ENCODE peak calls at places on chromosomes 4 and X, in six cellular contexts. H is IMR-90, J is cardiac muscle cell, I is fibroblast of mammary gland, F is AG10803, E is ovary. P is an unnamed sample.

GRCh38 chr4:150971901-150972300 is 43.2 kb downstream of the LRBA start:
- DNase-seq in H (no peak), J (peak; percentile 2), I (no peak), F (no peak), E (no peak), P (no peak)

GRCh38 chr4:77854431-77855111 is 8.1 kb upstream of the MRPL1 start:
- DNase-seq in H (no peak), J (peak; percentile 22), I (no peak), F (no peak), E (no peak), P (no peak)

GRCh38 chr4:179605196-179605595 is 2163.0 kb upstream of the AGA start:
- DNase-seq in H (peak; percentile 92), J (peak; percentile 2), I (peak; percentile 59), F (no peak), E (no peak), P (peak; percentile 6)

GRCh38 chr4:129783596-129783995 is 687.6 kb downstream of the C4orf33 start:
- DNase-seq in H (no peak), J (no peak), I (no peak), F (no peak), E (no peak), P (no peak)

GRCh38 chrX:109347618-109348017 is 134.3 kb downstream of the GUCY2F start:
- DNase-seq in H (peak; percentile 17), J (peak; percentile 86), I (peak; percentile 39), F (peak; percentile 85), E (no peak), P (peak; percentile 35)

GRCh38 chrX:21735038-21735752 is 22.7 kb downstream of the SMPX start:
- DNase-seq in H (peak; percentile 70), J (no peak), I (peak; percentile 66), F (peak; percentile 69), E (no peak), P (no peak)

GRCh38 chrX:152405561-152405960 is 45.6 kb downstream of the GABRA3 start:
- DNase-seq in H (no peak), J (no peak), I (no peak), F (no peak), E (no peak), P (no peak)

GRCh38 chr4:169716677-169717076 is 41.1 kb downstream of the HPF1 start:
- DNase-seq in H (peak; percentile 44), J (no peak), I (peak; percentile 26), F (no peak), E (no peak), P (no peak)

GRCh38 chrX:36407886-36408285 is 488.4 kb downstream of the CFAP47 start:
- DNase-seq in H (no peak), J (no peak), I (no peak), F (no peak), E (no peak), P (no peak)

GRCh38 chrX:16002185-16002584 is 121.2 kb upstream of the GRPR start:
- DNase-seq in H (no peak), J (peak; percentile 7), I (no peak), F (no peak), E (no peak), P (no peak)

GRCh38 chr4:152508386-152508785 is 27.5 kb downstream of the FBXW7 start:
- DNase-seq in H (no peak), J (no peak), I (no peak), F (no peak), E (no peak), P (no peak)

GRCh38 chr4:73409012-73409862 is 5.2 kb downstream of the ALB start:
- DNase-seq in H (no peak), J (no peak), I (no peak), F (no peak), E (no peak), P (no peak)

GRCh38 chr4:180751009-180751408 is 1492.2 kb upstream of the TENM3 start:
- DNase-seq in H (peak; percentile 81), J (peak; percentile 1), I (peak; percentile 11), F (no peak), E (no peak), P (no peak)

GRCh38 chr4:15336410-15337184 is 91.2 kb upstream of the C1QTNF7 start:
- DNase-seq in H (peak; percentile 92), J (peak; percentile 63), I (peak; percentile 89), F (peak; percentile 72), E (no peak), P (peak; percentile 89)

GRCh38 chrX:54633641-54634040 is 103.6 kb downstream of the GNL3L start:
- DNase-seq in H (peak; percentile 28), J (peak; percentile 81), I (peak; percentile 12), F (peak; percentile 24), E (no peak), P (peak; percentile 5)

GRCh38 chr4:39530682-39531081 is 3.4 kb upstream of the UGDH start:
- DNase-seq in H (no peak), J (no peak), I (no peak), F (no peak), E (no peak), P (no peak)

GRCh38 chr4:112348488-112349158 is 51.5 kb downstream of the ALPK1 start:
- DNase-seq in H (peak; percentile 84), J (peak; percentile 82), I (peak; percentile 73), F (peak; percentile 86), E (no peak), P (peak; percentile 87)

GRCh38 chr4:80024335-80024734 is 48.7 kb downstream of the ANTXR2 start:
- DNase-seq in H (no peak), J (no peak), I (no peak), F (no peak), E (no peak), P (no peak)

GRCh38 chr4:113327513-113327912 is 278.1 kb downstream of the ANK2 start:
- DNase-seq in H (peak; percentile 19), J (peak; percentile 7), I (peak; percentile 70), F (peak; percentile 37), E (no peak), P (peak; percentile 73)

GRCh38 chr4:16721618-16722291 is 176.7 kb downstream of the LDB2 start:
- DNase-seq in H (peak; percentile 89), J (peak; percentile 94), I (peak; percentile 51), F (peak; percentile 18), E (peak; percentile 25), P (peak; percentile 3)

GRCh38 chrX:53606456-53606855 is 80.1 kb downstream of the HUWE1 start:
- DNase-seq in H (no peak), J (no peak), I (no peak), F (no peak), E (no peak), P (no peak)

GRCh38 chr4:81595287-81595686 is 123.6 kb upstream of the RASGEF1B start:
- DNase-seq in H (no peak), J (no peak), I (no peak), F (no peak), E (no peak), P (no peak)

GRCh38 chr4:92100980-92101379 is 202.8 kb upstream of the GRID2 start:
- DNase-seq in H (no peak), J (peak; percentile 25), I (no peak), F (no peak), E (no peak), P (no peak)

GRCh38 chr4:184096561-184097239 is 121.0 kb downstream of the ENPP6 start:
- DNase-seq in H (peak; percentile 49), J (peak; percentile 20), I (peak; percentile 75), F (peak; percentile 65), E (peak; percentile 58), P (peak; percentile 12)

GRCh38 chr4:113445286-113445685 is 316.3 kb downstream of the CAMK2D start:
- DNase-seq in H (peak; percentile 94), J (peak; percentile 98), I (peak; percentile 100), F (peak; percentile 99), E (peak; percentile 72), P (peak; percentile 95)

GRCh38 chr4:168639914-168640313 is 143.1 kb downstream of the PALLD start:
- DNase-seq in H (no peak), J (peak; percentile 50), I (no peak), F (no peak), E (no peak), P (no peak)

GRCh38 chr4:168645933-168646768 is 149.3 kb downstream of the PALLD start:
- DNase-seq in H (no peak), J (no peak), I (no peak), F (no peak), E (no peak), P (no peak)

GRCh38 chr4:168641811-168642140 is 144.9 kb downstream of the PALLD start:
- DNase-seq in H (no peak), J (no peak), I (no peak), F (no peak), E (no peak), P (no peak)

GRCh38 chr4:168643796-168644159 is 146.9 kb downstream of the PALLD start:
- DNase-seq in H (no peak), J (no peak), I (no peak), F (no peak), E (no peak), P (no peak)

GRCh38 chr4:168643083-168643795 is 146.4 kb downstream of the PALLD start:
- DNase-seq in H (no peak), J (peak; percentile 64), I (peak; percentile 38), F (peak; percentile 67), E (no peak), P (peak; percentile 59)
- H3K4me3 ChIP-seq in H (no peak overlapping the region), J (no peak overlapping the region), I (no peak overlapping the region), F (peak overlapping the region; percentile 2), E (no peak overlapping the region), P (no peak overlapping the region)

DNA sequence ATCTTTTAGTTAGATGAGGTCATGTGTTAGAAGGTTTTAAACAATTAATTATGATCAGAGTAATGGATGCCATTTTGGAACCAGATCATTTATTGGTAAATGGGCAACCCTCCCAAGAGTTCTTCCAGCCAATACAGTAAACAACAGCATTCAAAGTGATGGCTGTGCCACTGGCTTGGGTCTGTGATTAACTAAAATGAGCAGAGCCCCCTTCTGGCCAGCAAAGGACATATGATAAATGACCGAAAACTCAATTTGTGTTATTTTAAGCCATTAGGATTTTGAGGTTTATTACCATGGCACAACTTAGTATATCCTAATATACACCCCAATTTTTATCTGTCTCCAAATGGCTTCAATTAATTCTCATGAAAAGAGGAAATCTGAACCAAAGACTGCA is 90.8 kb upstream of the NPFFR2 start:
- DNase-seq in H (peak; percentile 0), J (peak; percentile 27), I (peak; percentile 15), F (peak; percentile 17), E (no peak), P (no peak)
- TF ChIP-seq CTCF in H (peak; percentile 28), J (peak; percentile 30), I (peak; percentile 42), F (peak; percentile 48), E (no peak), P (peak; percentile 38)

DNA sequence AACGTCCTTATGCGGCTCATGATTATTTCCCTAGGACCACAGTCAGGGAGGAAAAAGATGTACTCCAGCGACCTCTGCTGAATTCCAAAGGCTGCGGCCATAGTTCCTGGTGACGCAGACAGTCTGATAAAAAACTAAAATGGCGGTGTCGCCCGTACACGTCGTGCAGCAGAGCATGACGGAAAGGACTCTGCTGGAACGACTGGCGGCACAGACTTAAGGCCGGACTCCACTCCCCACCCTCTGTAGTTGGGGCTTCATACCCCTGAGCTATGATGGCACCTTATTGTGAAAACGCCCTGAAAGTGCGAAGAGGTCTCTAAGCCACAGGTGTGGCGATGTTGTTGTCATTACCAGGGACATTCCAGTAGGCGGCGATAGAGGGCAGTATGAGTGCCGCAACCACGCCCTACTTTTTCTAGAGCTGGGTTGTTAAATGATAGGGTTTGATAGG is 90.0 kb upstream of the EDA2R start:
- DNase-seq in H (peak; percentile 59), J (peak; percentile 71), I (peak; percentile 78), F (peak; percentile 71), E (peak; percentile 43), P (peak; percentile 65)
- H3K4me3 ChIP-seq in H (peak overlapping the region; percentile 97), J (peak overlapping the region; percentile 68), I (peak overlapping the region; percentile 68), F (peak overlapping the region; percentile 75), E (peak overlapping the region; percentile 37), P (peak overlapping the region; percentile 58)

DNA sequence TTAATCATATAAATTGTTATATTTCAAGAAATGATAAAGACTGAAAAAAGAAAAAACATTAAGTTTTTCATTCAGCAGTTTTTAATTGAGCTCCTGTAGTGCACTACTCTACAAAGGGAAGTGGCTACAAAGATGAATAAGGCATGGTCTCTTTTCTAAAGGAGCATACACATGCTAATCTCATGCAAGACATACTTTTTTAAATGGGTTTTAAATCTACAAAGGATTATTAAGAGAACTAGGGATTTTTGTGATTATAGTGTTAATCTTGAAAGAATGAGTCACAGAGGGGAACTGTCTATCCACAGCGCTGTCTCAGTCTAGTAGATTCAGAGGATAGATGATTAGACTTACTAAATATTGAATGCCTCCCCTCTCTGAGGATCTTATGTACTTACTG is 1722.2 kb downstream of the RPA4 start:
- DNase-seq in H (no peak), J (no peak), I (no peak), F (no peak), E (no peak), P (no peak)
- TF ChIP-seq CTCF in H (no peak), J (no peak), I (no peak), F (no peak), E (no peak), P (no peak)